ENCODE peak calls at places on chromosomes 5 and 9, in eight cellular contexts. T is neural crest cell, Q is T follicular helper cell, W is anterior cingulate cortex, M is ELR, E is posterior vena cava, K is NCI-H526, V is HCEC 1CT. F is an unnamed sample.

GRCh38 chr5:159605585-159605984 is 275.3 kb upstream of the IL12B start:
- DNase-seq in M (no peak), V (no peak), T (no peak), K (no peak), Q (no peak), W (no peak), E (no peak), F (no peak)

GRCh38 chr5:34762321-34762871 is 76.6 kb upstream of the TTC23L start:
- DNase-seq in Q (no peak), M (no peak), E (no peak), V (peak), K (no peak), T (no peak), W (no peak), F (no peak)

GRCh38 chr5:170296036-170296934 is 1.3 kb downstream of the LCP2 start:
- DNase-seq in K (no peak), W (no peak), T (no peak), E (no peak), M (no peak), Q (no peak), V (no peak), F (no peak)

GRCh38 chr9:71984388-71985069 is 73.1 kb downstream of the C9orf85 start:
- DNase-seq in T (no peak), K (no peak), E (no peak), W (no peak), M (peak), Q (no peak), V (peak), F (no peak)

GRCh38 chr5:122332589-122333555 is 20.8 kb downstream of the SNCAIP start:
- DNase-seq in Q (no peak), M (no peak), W (no peak), K (no peak), E (no peak), V (no peak), T (no peak), F (no peak)

GRCh38 chr5:35063386-35063785 is 15.6 kb upstream of the AGXT2 start:
- DNase-seq in T (no peak), Q (no peak), M (no peak), V (no peak), E (no peak), K (no peak), W (no peak), F (no peak)

GRCh38 chr9:21392270-21392669 is 7.1 kb upstream of the IFNA2 start:
- DNase-seq in T (no peak), V (peak), W (no peak), Q (no peak), E (no peak), M (peak), K (no peak), F (no peak)

GRCh38 chr5:74212336-74212735 is 428.2 kb downstream of the ENC1 start:
- DNase-seq in T (no peak), V (peak), E (no peak), M (peak), Q (no peak), W (no peak), K (peak), F (peak)

GRCh38 chr9:81317939-81318338 is 371.4 kb downstream of the TLE1 start:
- DNase-seq in Q (no peak), V (no peak), E (no peak), K (no peak), T (no peak), W (no peak), M (no peak), F (no peak)

GRCh38 chr5:132428147-132428482 is 58.6 kb downstream of the SLC22A5 start:
- DNase-seq in M (no peak), Q (no peak), T (no peak), W (no peak), E (no peak), V (no peak), K (no peak), F (no peak)

GRCh38 chr9:16062542-16063240 is 509.8 kb downstream of the CCDC171 start:
- DNase-seq in V (peak), E (no peak), W (no peak), Q (no peak), M (peak), T (no peak), K (no peak), F (peak)

GRCh38 chr5:116395708-116396203 is 178.9 kb downstream of the SEMA6A start:
- DNase-seq in T (no peak), E (no peak), W (no peak), V (no peak), K (no peak), Q (no peak), M (no peak), F (no peak)

GRCh38 chr9:33227013-33227398 is 13.0 kb upstream of the SPINK4 start:
- DNase-seq in K (no peak), E (peak), V (no peak), Q (no peak), T (no peak), M (no peak), W (no peak), F (no peak)

GRCh38 chr9:69527454-69527853 is 144.7 kb downstream of the APBA1 start:
- DNase-seq in E (no peak), V (no peak), K (no peak), T (no peak), Q (no peak), M (no peak), W (no peak), F (no peak)

GRCh38 chr5:157155297-157155696 is 10.8 kb downstream of the GARIN3 start:
- DNase-seq in V (no peak), M (no peak), E (no peak), T (no peak), K (no peak), W (no peak), Q (no peak), F (no peak)